ENCODE peak calls at places on chromosome 21, in five cellular contexts. L is hepatocyte, K is osteoblast, E is HepG2, G is PC-9. R is an unnamed sample. For H4K20me1, the result is how much of the 10 kb centered on the place peaks cover.

GRCh38 chr21:31354122-31354521 is 10.1 kb upstream of the TIAM1 start:
- DNase-seq in L (no peak), K (no peak), E (no peak), G (peak), R (no peak)

GRCh38 chr21:21688877-21689276 is 690.7 kb downstream of the NCAM2 start:
- DNase-seq in L (peak), K (no peak), E (no peak), G (no peak), R (peak)

GRCh38 chr21:41823166-41823565 is 56.0 kb downstream of the PRDM15 start:
- DNase-seq in L (no peak), K (peak), E (no peak), G (no peak), R (no peak)

GRCh38 chr21:39114871-39115658 is 68.2 kb downstream of the PSMG1 start:
- DNase-seq in L (no peak), K (peak), E (peak), G (no peak), R (peak)

GRCh38 chr21:37724201-37724600 is 192.1 kb downstream of the KCNJ6 start:
- DNase-seq in L (no peak), K (no peak), E (no peak), G (no peak), R (no peak)

GRCh38 chr21:41071410-41071809 is 96.5 kb upstream of the BACE2 start:
- DNase-seq in L (no peak), K (no peak), E (no peak), G (no peak), R (no peak)

GRCh38 chr21:16193758-16194606 is 464.2 kb downstream of the USP25 start:
- DNase-seq in L (peak), K (no peak), E (no peak), G (no peak), R (peak)

GRCh38 chr21:15164678-15165303 is 100.0 kb upstream of the NRIP1 start:
- DNase-seq in L (peak), K (no peak), E (peak), G (peak), R (no peak)

GRCh38 chr21:15671188-15671587 is 58.6 kb upstream of the USP25 start:
- DNase-seq in L (no peak), K (no peak), E (no peak), G (no peak), R (no peak)

GRCh38 chr21:31798842-31799691 is 67.1 kb upstream of the SCAF4 start:
- DNase-seq in L (no peak), K (no peak), E (no peak), G (no peak), R (peak)

GRCh38 chr21:28971171-28971570 is 21.5 kb downstream of the LTN1 start:
- DNase-seq in L (no peak), K (no peak), E (no peak), G (no peak), R (no peak)

GRCh38 chr21:15003463-15004135 is 61.2 kb downstream of the NRIP1 start:
- DNase-seq in L (no peak), K (no peak), E (no peak), G (no peak), R (no peak)

GRCh38 chr21:44028287-44028659 is 16.2 kb downstream of the TRAPPC10 start:
- DNase-seq in L (no peak), K (peak), E (no peak), G (no peak), R (no peak)
- H4K20me1 ChIP-seq in L (half or more), K (half or more), E (under half), G (under half), R (half or more)

DNA sequence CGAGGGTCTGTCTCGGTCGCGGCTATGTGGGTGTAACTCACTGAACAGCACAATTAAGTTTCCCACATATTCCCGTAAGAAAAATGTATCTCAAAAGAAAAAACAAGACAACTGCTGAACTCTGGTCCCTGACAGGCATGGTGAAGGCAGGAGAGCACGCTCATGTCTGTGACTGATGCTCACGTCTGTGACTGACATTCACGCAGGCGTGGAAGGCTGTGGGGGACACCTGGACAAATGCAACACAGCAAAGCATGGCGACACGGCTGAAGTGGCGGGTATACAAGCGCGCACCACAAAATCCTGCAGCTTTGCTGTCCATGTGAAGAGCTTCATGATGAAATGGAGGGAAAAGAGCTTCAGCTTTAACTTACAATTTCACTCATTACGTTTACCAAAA is 6.0 kb downstream of the PTTG1IP start:
- DNase-seq in L (no peak), K (peak), E (no peak), G (no peak), R (no peak)
- H3K27ac ChIP-seq in L (peak), K (peak), E (no peak), G (no peak), R (peak)

DNA sequence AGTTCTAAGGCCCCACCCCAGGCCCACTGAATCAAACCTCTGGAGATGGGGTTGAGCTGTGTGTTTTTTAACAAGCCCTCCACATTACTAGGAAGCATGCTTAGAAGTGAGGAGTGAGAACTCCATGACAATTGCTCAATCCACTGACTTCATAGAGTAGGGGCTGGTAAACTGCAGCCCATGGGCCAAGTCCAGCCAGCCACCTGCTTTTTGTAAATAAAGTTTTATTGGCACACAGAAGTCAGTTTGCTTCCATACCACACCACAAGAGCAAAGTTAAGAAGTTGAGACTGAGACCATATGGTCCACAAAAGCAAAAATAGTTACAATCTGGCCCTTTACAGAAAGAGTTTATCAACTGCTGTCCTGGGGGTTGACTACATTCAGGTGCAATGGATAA is 309.2 kb downstream of the SETD4 start:
- DNase-seq in L (no peak), K (no peak), E (no peak), G (no peak), R (no peak)
- H4K20me1 ChIP-seq in L (under half), K (under half), E (under half), G (under half), R (under half)

DNA sequence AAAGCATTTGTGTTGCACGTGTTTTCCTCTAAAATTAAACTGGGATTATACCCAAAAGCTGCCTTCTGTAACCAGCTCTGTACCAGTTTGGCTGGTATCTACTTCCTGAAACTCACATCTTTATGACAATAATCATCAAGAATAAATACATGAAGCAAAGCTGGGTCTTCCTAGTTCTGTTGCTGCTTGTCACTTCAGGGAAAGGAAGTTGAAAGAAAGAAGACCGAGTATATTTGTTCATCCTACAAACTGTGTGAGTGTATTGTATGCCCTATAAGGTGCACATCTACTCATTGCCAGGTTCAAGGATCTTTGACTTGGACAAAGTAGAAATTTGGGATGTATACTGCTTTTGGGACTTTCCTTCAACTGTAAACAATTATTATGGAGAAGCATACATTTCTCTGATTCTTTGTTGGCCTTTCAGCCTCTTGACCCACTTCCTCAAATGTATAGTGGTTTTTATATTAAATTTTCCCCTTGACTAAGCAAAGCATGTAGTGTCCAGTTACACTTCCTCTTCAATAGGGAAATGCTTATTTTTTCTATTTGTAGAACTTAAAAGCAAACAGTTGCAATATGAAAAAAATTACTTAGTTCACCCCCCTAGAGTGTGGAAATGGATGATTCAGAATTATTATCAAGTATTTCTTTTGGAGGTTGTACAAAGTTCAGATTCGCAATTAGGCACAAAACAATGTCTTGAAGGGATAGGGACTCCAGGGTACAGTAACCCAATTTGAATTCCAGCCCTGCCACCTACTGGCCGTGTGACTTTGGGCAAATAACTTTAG is 28.9 kb upstream of the IFNGR2 start:
- DNase-seq in L (peak), K (peak), E (peak), G (peak), R (peak)
- H3K27ac ChIP-seq in L (no peak), K (peak), E (no peak), G (peak), R (no peak)

DNA sequence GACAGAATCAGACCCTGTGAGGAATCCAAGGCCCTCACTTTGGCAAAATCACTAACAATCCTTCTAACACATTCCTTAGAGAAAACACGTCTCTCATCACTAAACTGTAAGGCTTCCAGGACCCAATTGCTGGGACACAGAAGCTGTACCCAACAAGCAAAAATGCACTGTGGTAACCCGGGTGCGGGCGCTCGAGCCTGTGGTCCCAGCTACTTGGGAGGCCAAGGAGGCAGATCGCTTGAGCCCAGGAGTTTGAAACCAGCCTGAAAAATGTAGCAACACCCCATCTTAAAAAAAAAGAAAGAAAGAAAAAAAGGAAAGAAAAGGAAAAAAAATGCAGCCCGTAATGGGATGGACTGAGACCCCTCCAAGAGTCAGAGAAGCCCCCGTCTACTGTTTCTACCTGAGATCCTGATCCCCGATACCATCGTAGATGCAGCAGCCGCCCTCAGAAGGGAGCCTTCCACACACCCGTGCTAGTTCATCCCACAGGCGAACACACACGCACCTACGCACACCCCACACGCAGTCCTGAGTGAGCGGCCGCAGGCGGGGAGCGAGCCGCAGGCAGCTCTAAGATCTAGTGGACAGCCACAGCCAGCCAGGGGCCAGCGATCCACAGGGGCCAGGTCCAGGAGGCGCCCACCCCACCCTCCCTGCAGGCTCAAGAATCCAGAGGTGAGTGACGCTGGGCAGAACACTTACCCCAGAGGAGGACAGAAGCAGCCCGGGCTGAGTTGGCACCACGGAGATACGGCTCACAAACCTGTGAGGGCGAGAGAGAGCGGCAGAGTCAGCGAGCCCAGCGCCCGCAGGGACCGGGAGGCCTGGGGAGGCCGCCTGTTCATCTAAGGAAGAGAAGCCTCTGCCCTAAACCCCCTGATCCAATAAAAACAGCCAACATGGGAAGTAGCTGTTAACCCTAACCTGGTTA is 20.1 kb downstream of the WDR4 start:
- DNase-seq in L (no peak), K (peak), E (no peak), G (no peak), R (no peak)
- H4K20me1 ChIP-seq in L (under half), K (under half), E (under half), G (under half), R (half or more)

DNA sequence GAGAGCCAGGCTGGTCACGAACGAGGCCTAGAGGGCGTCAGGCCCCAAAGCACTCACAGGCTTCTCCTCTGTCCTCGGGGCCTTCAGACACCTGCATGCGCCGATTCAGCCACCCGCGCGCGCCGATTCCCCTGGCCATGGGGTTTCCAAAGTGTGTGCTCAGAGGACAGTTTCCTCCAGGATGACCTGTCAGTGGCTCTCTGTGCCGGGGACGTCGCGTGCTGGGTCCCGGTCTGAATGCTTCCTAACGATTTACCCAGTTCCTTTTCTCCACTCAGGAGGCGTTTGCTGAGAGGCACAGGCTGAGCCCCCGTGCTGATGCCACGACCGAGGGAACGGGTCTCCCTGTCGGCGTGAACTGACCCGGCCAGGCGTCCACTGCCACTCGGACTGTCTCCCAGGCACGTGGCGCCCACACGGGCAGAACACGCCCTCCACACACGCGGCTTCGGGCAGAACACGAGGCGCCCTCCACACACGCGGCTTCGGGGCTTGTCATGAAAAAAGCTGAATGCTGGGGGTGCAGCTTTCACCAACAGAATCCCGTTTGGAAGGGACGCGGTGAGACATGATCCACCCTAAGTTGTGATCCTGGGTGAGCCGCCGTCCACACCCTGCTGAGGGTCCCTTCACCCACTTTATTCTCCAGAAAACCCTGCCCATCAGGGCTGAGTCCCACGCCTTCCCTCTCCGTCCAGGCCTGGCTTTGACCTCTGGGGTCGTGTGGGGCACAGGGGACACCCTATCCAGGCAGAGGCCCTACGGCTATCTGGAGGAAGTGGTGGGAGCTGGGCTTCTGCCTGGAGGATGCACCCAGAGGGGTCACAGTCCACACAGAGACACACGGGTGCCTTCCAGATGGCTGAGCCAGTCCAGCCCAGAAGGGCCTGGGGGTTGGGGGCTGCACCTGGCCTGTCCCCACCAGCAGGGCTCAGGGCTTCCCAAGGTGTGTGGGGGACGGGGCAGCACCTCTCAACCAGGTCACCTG is 56.1 kb downstream of the COL6A1 start:
- DNase-seq in L (no peak), K (peak), E (no peak), G (no peak), R (no peak)
- H3K27ac ChIP-seq in L (no peak), K (peak), E (no peak), G (no peak), R (peak)

GRCh38 chr21:45078371-45078770 is 4.0 kb downstream of the ADARB1 start:
- DNase-seq in L (no peak), K (no peak), E (no peak), G (no peak), R (no peak)

GRCh38 chr21:45080639-45081414 is 6.4 kb downstream of the ADARB1 start:
- DNase-seq in L (peak), K (no peak), E (no peak), G (no peak), R (peak)

GRCh38 chr21:45078877-45079281 is 4.5 kb downstream of the ADARB1 start:
- DNase-seq in L (no peak), K (peak), E (no peak), G (no peak), R (peak)

GRCh38 chr21:45080232-45080631 is 5.9 kb downstream of the ADARB1 start:
- DNase-seq in L (no peak), K (no peak), E (no peak), G (no peak), R (no peak)

DNA sequence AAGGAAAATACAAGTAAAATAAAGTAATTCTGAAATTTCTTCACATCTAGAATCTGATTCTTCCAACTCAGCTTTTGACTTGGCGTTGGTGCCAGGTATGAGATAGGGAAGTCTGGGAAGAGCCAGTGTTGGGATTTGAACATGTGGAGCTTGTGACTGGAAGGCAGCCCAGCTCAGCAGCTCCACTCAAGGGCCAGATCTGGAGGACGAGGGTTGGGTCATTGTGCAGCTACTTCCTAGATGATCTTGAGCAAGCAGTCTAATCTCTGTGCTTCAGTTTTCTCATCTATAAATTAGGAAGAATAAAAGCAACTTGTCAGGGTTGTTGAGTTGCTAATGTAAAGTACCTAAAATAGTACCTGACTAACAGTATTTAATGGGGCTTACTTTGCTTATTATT is 5.0 kb downstream of the ADARB1 start:
- DNase-seq in L (no peak), K (no peak), E (no peak), G (no peak), R (no peak)
- H4K20me1 ChIP-seq in L (under half), K (under half), E (under half), G (under half), R (half or more)

DNA sequence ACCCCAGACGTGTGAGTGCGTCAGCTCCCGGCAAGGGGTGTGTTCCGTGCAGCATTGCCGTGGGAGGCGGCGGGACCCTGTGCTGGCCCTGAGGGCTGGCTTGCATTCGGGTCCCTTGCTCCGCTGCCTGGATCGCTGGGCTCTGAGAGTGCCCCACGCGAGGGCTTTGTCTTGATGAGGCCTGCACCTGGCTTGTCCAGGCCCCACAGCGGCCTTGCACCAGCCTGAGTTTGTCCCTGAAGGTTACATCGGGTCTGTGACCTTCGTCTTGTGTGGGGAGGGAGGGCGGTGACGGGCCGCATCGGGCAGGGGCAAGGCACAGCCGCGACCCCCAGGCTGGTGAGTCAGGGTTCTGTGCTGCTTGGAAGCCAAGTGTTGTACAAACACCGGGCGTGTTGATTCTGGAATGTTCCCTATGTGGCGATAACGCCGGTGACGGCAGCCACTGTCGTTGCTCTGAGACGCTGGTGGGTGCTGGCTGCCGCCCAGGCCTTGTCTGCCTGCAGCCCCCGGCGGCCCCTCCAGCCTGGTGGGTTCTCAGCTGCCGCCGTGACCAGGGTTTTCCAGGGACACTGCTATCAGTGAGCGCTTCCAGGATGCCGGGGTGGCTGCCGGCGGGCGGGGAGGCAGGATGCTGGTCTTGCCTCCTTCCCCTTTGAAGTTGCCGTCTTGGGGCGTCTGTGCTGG is 42.9 kb downstream of the SLX9 start:
- DNase-seq in L (peak), K (peak), E (peak), G (no peak), R (peak)
- H3K27ac ChIP-seq in L (peak), K (peak), E (peak), G (no peak), R (peak)

GRCh38 chr21:34869541-34869940 is 179.6 kb downstream of the RUNX1 start:
- DNase-seq in L (no peak), K (no peak), E (no peak), G (no peak), R (no peak)

GRCh38 chr21:34870246-34870645 is 178.9 kb downstream of the RUNX1 start:
- DNase-seq in L (no peak), K (no peak), E (no peak), G (no peak), R (no peak)

GRCh38 chr21:34864370-34865209 is 184.5 kb downstream of the RUNX1 start:
- DNase-seq in L (no peak), K (no peak), E (no peak), G (no peak), R (no peak)

GRCh38 chr21:34865922-34866271 is 183.2 kb downstream of the RUNX1 start:
- DNase-seq in L (peak), K (no peak), E (peak), G (peak), R (no peak)

DNA sequence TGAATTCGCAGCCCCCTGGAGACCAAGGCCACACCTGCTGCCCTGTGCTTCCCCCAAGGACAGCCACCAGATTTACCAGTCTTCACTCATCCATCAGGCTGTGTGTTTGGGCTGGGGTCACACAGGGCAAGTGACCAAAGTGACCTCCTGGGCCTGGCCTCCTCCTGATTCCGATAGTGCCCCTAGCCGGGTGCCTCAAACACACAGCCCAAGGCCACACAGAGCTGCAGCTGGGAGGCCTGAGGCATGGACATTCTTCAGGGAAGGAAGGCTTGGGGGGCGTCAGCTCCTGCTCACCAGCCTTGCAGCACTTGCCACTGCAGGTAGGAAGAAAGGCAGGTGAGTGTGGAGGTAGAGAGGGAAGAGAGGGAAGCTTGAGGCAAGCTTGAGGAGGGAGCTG is 181.3 kb downstream of the RUNX1 start:
- DNase-seq in L (no peak), K (no peak), E (no peak), G (no peak), R (no peak)
- H4K20me1 ChIP-seq in L (under half), K (half or more), E (under half), G (under half), R (half or more)

R was measured in astrocyte.